ENCODE peak calls at places on chromosomes 12 and 14, in nine cellular contexts. R, L, Y, C, O, U, A, I and M are unnamed samples.

GRCh38 chr12:12505544-12506501 is 56.8 kb downstream of the DUSP16 start:
- DNase-seq in R (no peak), L (peak; percentile 89), Y (no peak), C (peak; percentile 59), O (no peak), U (no peak), A (no peak), I (no peak), M (peak; percentile 68)

GRCh38 chr14:58367296-58367695 is 28.4 kb upstream of the TOMM20L start:
- DNase-seq in R (no peak), L (no peak), Y (no peak), C (no peak), O (no peak), U (no peak), A (no peak), I (no peak), M (no peak)

GRCh38 chr12:132492951-132493350 is 3.0 kb downstream of the FBRSL1 start:
- DNase-seq in R (no peak), L (no peak), Y (no peak), C (no peak), O (no peak), U (no peak), A (no peak), I (no peak), M (no peak)

GRCh38 chr14:94989417-94989816 is 167.9 kb downstream of the DICER1 start:
- DNase-seq in R (no peak), L (no peak), Y (no peak), C (no peak), O (no peak), U (no peak), A (no peak), I (no peak), M (no peak)

GRCh38 chr12:106080111-106080732 is 58.5 kb downstream of the NUAK1 start:
- DNase-seq in R (no peak), L (peak; percentile 81), Y (no peak), C (peak; percentile 95), O (no peak), U (no peak), A (no peak), I (peak; percentile 56), M (peak; percentile 82)

GRCh38 chr12:94963649-94964048 is 39.8 kb downstream of the NDUFA12 start:
- DNase-seq in R (no peak), L (peak; percentile 82), Y (no peak), C (no peak), O (no peak), U (no peak), A (no peak), I (no peak), M (no peak)

GRCh38 chr12:89567691-89568239 is 41.9 kb upstream of the POC1B start:
- DNase-seq in R (no peak), L (no peak), Y (no peak), C (no peak), O (no peak), U (no peak), A (no peak), I (no peak), M (no peak)

GRCh38 chr12:85363382-85364190 is 83.6 kb downstream of the ALX1 start:
- DNase-seq in R (no peak), L (no peak), Y (no peak), C (peak; percentile 12), O (no peak), U (no peak), A (no peak), I (no peak), M (no peak)

GRCh38 chr12:53989227-53990113 is 4.5 kb downstream of the HOXC10 start:
- DNase-seq in R (no peak), L (peak; percentile 70), Y (no peak), C (no peak), O (no peak), U (no peak), A (peak; percentile 37), I (no peak), M (peak; percentile 66)

GRCh38 chr14:26137161-26137560 is 460.7 kb downstream of the NOVA1 start:
- DNase-seq in R (no peak), L (no peak), Y (no peak), C (no peak), O (no peak), U (no peak), A (no peak), I (no peak), M (no peak)

GRCh38 chr12:5783274-5783920 is 161.7 kb downstream of the ANO2 start:
- DNase-seq in R (no peak), L (peak; percentile 2), Y (no peak), C (no peak), O (peak; percentile 20), U (no peak), A (no peak), I (no peak), M (no peak)

GRCh38 chr12:9034095-9034494 is 44.7 kb downstream of the KLRG1 start:
- DNase-seq in R (no peak), L (no peak), Y (no peak), C (no peak), O (no peak), U (no peak), A (no peak), I (no peak), M (no peak)

GRCh38 chr12:11731455-11731854 is 82.0 kb downstream of the ETV6 start:
- DNase-seq in R (no peak), L (peak; percentile 64), Y (no peak), C (peak; percentile 85), O (no peak), U (no peak), A (no peak), I (no peak), M (peak; percentile 66)

GRCh38 chr14:104314251-104314941 is 176.0 kb downstream of the KIF26A start:
- DNase-seq in R (no peak), L (no peak), Y (no peak), C (no peak), O (no peak), U (no peak), A (peak; percentile 12), I (no peak), M (no peak)

GRCh38 chr12:33047666-33048065 is 151.1 kb upstream of the PKP2 start:
- DNase-seq in R (no peak), L (no peak), Y (no peak), C (no peak), O (no peak), U (no peak), A (no peak), I (no peak), M (no peak)

GRCh38 chr12:33052141-33053051 is 155.8 kb upstream of the PKP2 start:
- DNase-seq in R (no peak), L (no peak), Y (no peak), C (no peak), O (no peak), U (no peak), A (no peak), I (no peak), M (no peak)
- H3K4me1 ChIP-seq in R (no peaks in the 10 kb centered on the region), L (no peaks in the 10 kb centered on the region), Y (no peaks in the 10 kb centered on the region), C (no peaks in the 10 kb centered on the region), O (no peaks in the 10 kb centered on the region), U (no peaks in the 10 kb centered on the region), A (no peaks in the 10 kb centered on the region), I (no peaks in the 10 kb centered on the region), M (no peaks in the 10 kb centered on the region)

GRCh38 chr14:22600027-22600426 is 1.9 kb downstream of the ABHD4 start:
- DNase-seq in R (no peak), L (no peak), Y (no peak), C (no peak), O (no peak), U (no peak), A (no peak), I (no peak), M (no peak)

GRCh38 chr14:22602853-22603252 is 4.8 kb downstream of the ABHD4 start:
- DNase-seq in R (no peak), L (peak; percentile 57), Y (no peak), C (no peak), O (no peak), U (no peak), A (no peak), I (no peak), M (no peak)

GRCh38 chr14:22601456-22601855 is 3.4 kb downstream of the ABHD4 start:
- DNase-seq in R (no peak), L (no peak), Y (no peak), C (no peak), O (no peak), U (no peak), A (no peak), I (no peak), M (no peak)

GRCh38 chr14:22599349-22599748 is 1.2 kb downstream of the ABHD4 start:
- DNase-seq in R (no peak), L (no peak), Y (no peak), C (no peak), O (no peak), U (no peak), A (no peak), I (no peak), M (no peak)

GRCh38 chr14:22602011-22602410 is 3.9 kb downstream of the ABHD4 start:
- DNase-seq in R (no peak), L (no peak), Y (no peak), C (no peak), O (no peak), U (no peak), A (no peak), I (no peak), M (no peak)
- H3K4me1 ChIP-seq in R (peaks cover 17% of the 10 kb centered on the region), L (peaks cover 26% of the 10 kb centered on the region), Y (peaks cover 22% of the 10 kb centered on the region), C (peaks cover 29% of the 10 kb centered on the region), O (peaks cover 4% of the 10 kb centered on the region), U (peaks cover 30% of the 10 kb centered on the region), A (peaks cover 33% of the 10 kb centered on the region), I (peaks cover 4% of the 10 kb centered on the region), M (peaks cover 8% of the 10 kb centered on the region)

DNA sequence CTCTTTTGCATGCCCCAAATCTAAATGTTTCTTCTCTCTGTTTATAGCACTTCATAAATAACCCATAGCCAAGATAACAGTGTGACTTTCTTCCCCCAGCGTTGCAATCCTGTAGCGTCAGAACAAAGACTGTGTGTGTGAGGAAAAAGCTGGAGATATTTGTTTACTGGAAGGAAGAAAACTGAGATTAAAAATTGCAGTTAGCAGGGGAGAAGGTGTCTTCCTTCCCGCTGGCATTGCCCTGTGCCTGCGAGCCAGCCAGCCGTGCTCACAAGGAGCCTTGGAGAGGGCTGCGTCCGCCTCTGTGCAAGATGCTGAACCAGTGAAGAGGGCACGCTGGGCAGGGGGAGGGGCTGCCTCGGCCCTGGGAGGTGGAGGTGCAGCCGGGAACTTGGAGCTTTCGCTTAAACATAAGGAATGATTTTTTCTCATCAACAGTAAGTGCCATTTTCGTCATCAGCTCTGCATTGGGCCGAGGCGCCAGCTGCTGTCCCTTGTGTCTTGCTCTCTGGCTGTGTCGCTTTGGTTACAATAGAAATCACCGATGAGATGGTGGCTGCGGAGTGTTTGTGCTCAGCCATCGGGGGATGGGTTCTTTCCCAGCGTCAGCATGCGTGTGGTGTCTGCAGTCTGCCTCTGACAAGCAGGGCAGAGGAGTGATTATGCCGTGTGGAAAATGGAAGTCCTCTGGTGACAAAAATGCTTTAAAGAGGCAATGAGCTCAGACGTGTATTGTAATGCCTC is 97.3 kb downstream of the ESR2 start:
- DNase-seq in R (peak; percentile 90), L (peak; percentile 70), Y (no peak), C (peak; percentile 67), O (peak; percentile 62), U (peak; percentile 51), A (peak; percentile 78), I (peak; percentile 51), M (peak; percentile 63)
- H3K4me1 ChIP-seq in R (peaks cover 25% of the 10 kb centered on the region), L (no peaks in the 10 kb centered on the region), Y (no peaks in the 10 kb centered on the region), C (no peaks in the 10 kb centered on the region), O (peaks cover 16% of the 10 kb centered on the region), U (peaks cover 74% of the 10 kb centered on the region), A (peaks cover 71% of the 10 kb centered on the region), I (peaks cover 19% of the 10 kb centered on the region), M (peaks cover 44% of the 10 kb centered on the region)

DNA sequence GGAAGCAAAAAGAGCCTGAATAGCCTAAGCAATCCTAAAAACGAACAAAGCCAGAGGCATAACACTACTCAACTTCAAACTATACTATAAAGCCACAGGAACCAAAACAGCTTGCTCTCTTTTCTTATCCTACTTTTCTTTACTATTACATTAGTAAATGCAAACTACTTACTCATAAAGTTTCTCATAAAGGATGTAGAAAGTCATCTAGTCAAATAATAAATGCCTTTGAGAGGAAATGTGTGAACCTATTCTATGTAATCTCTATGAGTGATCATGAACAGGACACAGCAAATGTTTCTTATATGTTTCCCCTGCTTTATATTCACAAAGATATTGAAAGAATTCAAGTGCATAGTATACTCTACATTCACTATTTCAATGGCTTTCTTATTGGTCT is 176.9 kb upstream of the MDGA2 start:
- DNase-seq in R (no peak), L (no peak), Y (no peak), C (no peak), O (no peak), U (no peak), A (no peak), I (no peak), M (no peak)
- H3K4me1 ChIP-seq in R (no peaks in the 10 kb centered on the region), L (no peaks in the 10 kb centered on the region), Y (no peaks in the 10 kb centered on the region), C (no peaks in the 10 kb centered on the region), O (no peaks in the 10 kb centered on the region), U (no peaks in the 10 kb centered on the region), A (no peaks in the 10 kb centered on the region), I (no peaks in the 10 kb centered on the region), M (no peaks in the 10 kb centered on the region)